ENCODE peak calls at places on chromosomes 4 and X, in ten cellular contexts. Y, T, G, R, J, B, Z, V, L and K are unnamed samples.
A peak's percentile ranks its signal among the peaks of the same experiment; 100 is the strongest.

GRCh38 chrX:57177070-57177469 is 39.9 kb upstream of the SPIN2A start:
- DNase-seq in Y (no peak), J (no peak), R (no peak), B (no peak), T (no peak), V (no peak), L (no peak), Z (no peak), G (no peak), K (no peak)

GRCh38 chr4:126915999-126916625 is 716.6 kb upstream of the INTU start:
- DNase-seq in R (no peak), J (no peak), T (no peak), G (no peak), L (no peak), Y (no peak), B (no peak), Z (no peak), V (no peak), K (peak; percentile 35)

GRCh38 chr4:7370038-7370437 is 64.7 kb downstream of the PSAPL1 start:
- DNase-seq in J (no peak), Z (no peak), R (no peak), V (no peak), B (no peak), G (no peak), Y (no peak), L (no peak), T (no peak), K (no peak)

GRCh38 chrX:3939967-3940610 is 226.6 kb upstream of the PRKX start:
- DNase-seq in V (peak; percentile 20), T (no peak), R (no peak), Y (peak; percentile 28), Z (no peak), L (peak; percentile 30), G (no peak), J (no peak), B (peak; percentile 61), K (peak; percentile 37)

GRCh38 chr4:25654971-25655963 is at the start of gene SLC34A2:
- DNase-seq in Y (no peak), G (no peak), B (no peak), R (no peak), J (no peak), T (no peak), L (no peak), V (no peak), Z (no peak), K (no peak)

GRCh38 chr4:57119054-57119651 is 9.0 kb upstream of the IGFBP7 start:
- DNase-seq in J (no peak), T (no peak), Y (peak; percentile 29), L (peak; percentile 66), V (peak; percentile 96), G (no peak), R (peak; percentile 68), Z (no peak), B (no peak), K (peak; percentile 96)

GRCh38 chr4:30718889-30719252 is 1.3 kb upstream of the PCDH7 start:
- DNase-seq in B (no peak), R (no peak), Z (no peak), Y (no peak), L (peak; percentile 14), V (peak; percentile 48), G (no peak), T (no peak), J (no peak), K (peak; percentile 17)

GRCh38 chr4:169342159-169342865 is 71.6 kb upstream of the SH3RF1 start:
- DNase-seq in V (no peak), T (no peak), G (no peak), R (no peak), Y (no peak), Z (no peak), L (no peak), J (no peak), B (no peak), K (no peak)

GRCh38 chr4:101265816-101266172 is 81.5 kb downstream of the PPP3CA start:
- DNase-seq in Y (no peak), B (no peak), J (no peak), V (no peak), T (no peak), L (no peak), R (no peak), G (no peak), Z (no peak), K (no peak)

GRCh38 chrX:40145001-40145631 is 47.4 kb upstream of the BCOR start:
- DNase-seq in R (peak; percentile 45), T (no peak), J (no peak), G (no peak), Z (no peak), L (no peak), V (no peak), Y (no peak), B (peak; percentile 65), K (peak; percentile 55)

GRCh38 chr4:145804134-145804533 is 124.2 kb downstream of the C4orf51 start:
- DNase-seq in B (no peak), L (peak; percentile 31), V (peak; percentile 95), Y (no peak), T (no peak), G (no peak), J (no peak), R (no peak), Z (no peak), K (peak; percentile 92)

GRCh38 chrX:68438575-68438974 is 5.3 kb upstream of the OPHN1 start:
- DNase-seq in G (no peak), Z (no peak), J (no peak), B (no peak), L (no peak), R (no peak), V (no peak), Y (no peak), T (no peak), K (no peak)

GRCh38 chr4:118213101-118213500 is 139.7 kb downstream of the PRSS12 start:
- DNase-seq in V (no peak), L (no peak), J (no peak), Y (no peak), T (no peak), G (no peak), Z (no peak), R (no peak), B (peak; percentile 5), K (no peak)

GRCh38 chr4:526971-527460 is 28.0 kb downstream of the PIGG start:
- DNase-seq in T (no peak), B (no peak), Y (no peak), R (no peak), G (no peak), Z (no peak), L (no peak), V (no peak), J (no peak), K (no peak)

GRCh38 chrX:20829665-20830481 is 544.3 kb upstream of the CNKSR2 start:
- DNase-seq in Y (peak; percentile 34), Z (no peak), R (no peak), V (no peak), J (no peak), B (peak; percentile 61), G (no peak), L (peak; percentile 30), T (no peak), K (peak; percentile 25)

GRCh38 chr4:182862921-182863320 is 54.3 kb downstream of the DCTD start:
- DNase-seq in Z (no peak), G (no peak), J (no peak), R (no peak), B (peak; percentile 93), V (no peak), T (no peak), Y (no peak), L (no peak), K (no peak)

GRCh38 chr4:165524532-165525190 is 145.9 kb downstream of the CPE start:
- DNase-seq in L (no peak), G (no peak), R (no peak), T (no peak), Z (no peak), Y (no peak), B (no peak), J (no peak), V (no peak), K (peak; percentile 6)

GRCh38 chr4:10926025-10926424 is 241.5 kb upstream of the CLNK start:
- DNase-seq in R (no peak), J (no peak), V (no peak), B (no peak), G (no peak), T (no peak), Y (no peak), L (no peak), Z (no peak), K (peak; percentile 46)

GRCh38 chr4:1362046-1362445 is 15.0 kb downstream of the UVSSA start:
- DNase-seq in L (no peak), T (no peak), J (no peak), Y (no peak), Z (no peak), G (no peak), V (no peak), R (no peak), B (no peak), K (no peak)

GRCh38 chr4:38759077-38759789 is 23.6 kb downstream of the TLR10 start:
- DNase-seq in R (peak; percentile 53), V (peak; percentile 80), Y (peak; percentile 61), B (peak; percentile 45), T (peak; percentile 74), Z (peak; percentile 22), G (peak; percentile 51), L (peak; percentile 48), J (peak; percentile 46), K (peak; percentile 68)

GRCh38 chr4:176927664-176928063 is 134.9 kb upstream of the VEGFC start:
- DNase-seq in R (no peak), G (no peak), L (peak; percentile 49), B (no peak), J (no peak), Y (no peak), T (no peak), Z (no peak), V (peak; percentile 94), K (peak; percentile 85)

GRCh38 chr4:38280323-38280706 is 320.1 kb downstream of the PTTG2 start:
- DNase-seq in L (no peak), Z (no peak), T (no peak), R (no peak), V (no peak), J (no peak), B (no peak), G (no peak), Y (no peak), K (no peak)